ENCODE peak calls at places on chromosome 13, in six cellular contexts. K, X, J, P, A and O are unnamed samples.

GRCh38 chr13:110961959-110962358 is 47.1 kb upstream of the ANKRD10 start:
- DNase-seq in K (no peak), X (no peak), J (no peak), P (no peak), A (no peak), O (no peak)

GRCh38 chr13:37602743-37603381 is 4.3 kb upstream of the POSTN start:
- DNase-seq in K (no peak), X (no peak), J (no peak), P (peak), A (no peak), O (no peak)

GRCh38 chr13:50589139-50589538 is 254.4 kb downstream of the DLEU7 start:
- DNase-seq in K (peak), X (no peak), J (no peak), P (peak), A (no peak), O (no peak)

GRCh38 chr13:43307921-43308433 is 284.6 kb downstream of the DNAJC15 start:
- DNase-seq in K (peak), X (no peak), J (peak), P (peak), A (peak), O (peak)

GRCh38 chr13:80177327-80177726 is 163.6 kb downstream of the SPRY2 start:
- DNase-seq in K (no peak), X (no peak), J (no peak), P (no peak), A (no peak), O (no peak)

GRCh38 chr13:113730145-113730750 is 28.8 kb upstream of the TMEM255B start:
- DNase-seq in K (no peak), X (no peak), J (no peak), P (no peak), A (no peak), O (no peak)

GRCh38 chr13:66657165-66657895 is 572.8 kb downstream of the PCDH9 start:
- DNase-seq in K (peak), X (no peak), J (peak), P (peak), A (peak), O (peak)

GRCh38 chr13:80131204-80131603 is 209.7 kb downstream of the SPRY2 start:
- DNase-seq in K (no peak), X (peak), J (peak), P (peak), A (peak), O (peak)

GRCh38 chr13:43242040-43242439 is 218.7 kb downstream of the DNAJC15 start:
- DNase-seq in K (no peak), X (no peak), J (no peak), P (no peak), A (no peak), O (no peak)

GRCh38 chr13:29505511-29505910 is 90.0 kb downstream of the SLC7A1 start:
- DNase-seq in K (no peak), X (no peak), J (no peak), P (no peak), A (no peak), O (no peak)

GRCh38 chr13:98482476-98483444 is 94.1 kb downstream of the STK24 start:
- DNase-seq in K (no peak), X (no peak), J (peak), P (peak), A (peak), O (peak)

GRCh38 chr13:110371550-110372465 is 64.7 kb downstream of the COL4A2 start:
- DNase-seq in K (no peak), X (no peak), J (no peak), P (no peak), A (no peak), O (no peak)

GRCh38 chr13:105464249-105464648 is 1071.2 kb downstream of the EFNB2 start:
- DNase-seq in K (no peak), X (no peak), J (no peak), P (no peak), A (no peak), O (no peak)